ENCODE peak calls at places on chromosomes 5 and 9, in seven cellular contexts. C is testis, H is spleen, E is GM12892, T is GM12878, D is HCT116, W is GM12891. X is an unnamed sample.

GRCh38 chr5:178730940-178731265 is 444 bp upstream of the ZNF354A start:
- DNase-seq in C (no peak), H (no peak), E (no peak), T (no peak), D (no peak), W (no peak), X (no peak)

GRCh38 chr9:114072181-114073140 is 5.6 kb downstream of the AMBP start:
- DNase-seq in C (peak), H (peak), E (no peak), T (no peak), D (no peak), W (no peak), X (no peak)

GRCh38 chr5:135441256-135441915 is 5.8 kb downstream of the DCANP1 start:
- DNase-seq in C (peak), H (no peak), E (no peak), T (no peak), D (no peak), W (no peak), X (no peak)

GRCh38 chr5:53560028-53560427 is 411 bp upstream of the NDUFS4 start:
- DNase-seq in C (no peak), H (no peak), E (no peak), T (peak), D (no peak), W (no peak), X (no peak)

GRCh38 chr9:214488-215448 is at the start of gene DOCK8:
- DNase-seq in C (peak), H (peak), E (peak), T (no peak), D (peak), W (peak), X (peak)

GRCh38 chr9:13140843-13141592 is 138.5 kb downstream of the MPDZ start:
- DNase-seq in C (peak), H (no peak), E (no peak), T (no peak), D (no peak), W (no peak), X (no peak)

GRCh38 chr9:83932001-83932400 is 10.8 kb upstream of the KIF27 start:
- DNase-seq in C (no peak), H (no peak), E (no peak), T (no peak), D (no peak), W (no peak), X (no peak)

GRCh38 chr5:74294231-74294705 is 346.3 kb downstream of the ENC1 start:
- DNase-seq in C (peak), H (no peak), E (peak), T (peak), D (no peak), W (peak), X (no peak)

GRCh38 chr5:138213161-138214029 is at the start of gene CDC23:
- DNase-seq in C (peak), H (peak), E (peak), T (peak), D (peak), W (peak), X (peak)
- TF ChIP-seq POLR2A in C (peak), H (no peak), E (peak), T (peak), D (peak), W (peak), X (peak)

DNA sequence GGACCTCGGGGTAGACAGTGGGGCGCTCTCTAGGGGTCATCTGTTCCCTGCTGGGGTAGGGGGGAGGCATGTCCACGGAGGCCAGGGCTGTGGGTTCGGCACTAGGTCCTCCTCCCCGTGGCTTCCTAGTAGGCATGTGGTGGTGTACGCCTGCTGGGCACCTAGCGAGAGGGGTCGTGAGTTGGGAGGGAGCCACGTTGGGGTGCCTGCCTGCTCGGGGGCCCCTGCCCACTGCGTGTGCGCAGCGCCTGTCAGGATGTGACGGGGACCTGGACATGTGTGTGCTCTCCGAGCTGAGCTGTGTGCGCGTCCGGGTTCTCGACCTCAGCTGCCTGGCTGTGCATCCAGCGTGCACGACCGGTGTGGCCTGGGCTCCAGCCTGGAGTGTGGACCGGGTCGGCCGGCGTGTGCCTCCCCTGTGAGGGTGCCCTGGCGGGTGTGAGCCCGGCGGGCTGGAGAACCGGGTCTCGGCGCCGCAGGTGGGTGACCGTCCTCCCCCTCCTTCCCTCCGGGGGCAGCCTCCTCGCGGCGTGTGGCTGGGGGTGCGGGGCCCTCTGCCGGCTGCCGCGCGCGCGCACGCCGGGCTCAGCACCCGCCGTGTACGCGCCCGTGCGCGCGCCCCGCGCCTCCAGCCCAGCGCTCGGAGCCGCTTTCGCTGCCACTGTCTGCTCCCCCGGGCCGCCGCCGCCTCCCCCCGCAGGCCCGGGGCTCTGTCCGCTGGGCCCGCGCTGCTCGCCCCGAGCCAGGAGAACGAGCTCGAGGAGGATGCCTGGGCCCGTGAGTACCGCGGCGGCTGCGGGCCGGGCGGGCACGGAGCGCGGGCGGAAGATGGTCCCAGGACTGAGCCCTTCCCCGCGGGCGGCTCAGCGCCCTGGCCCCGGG is at the start of gene PRR7:
- DNase-seq in C (peak), H (peak), E (peak), T (no peak), D (no peak), W (peak), X (peak)
- TF ChIP-seq POLR2A in C (no peak), H (no peak), E (peak), T (no peak), D (no peak), W (peak), X (peak)

DNA sequence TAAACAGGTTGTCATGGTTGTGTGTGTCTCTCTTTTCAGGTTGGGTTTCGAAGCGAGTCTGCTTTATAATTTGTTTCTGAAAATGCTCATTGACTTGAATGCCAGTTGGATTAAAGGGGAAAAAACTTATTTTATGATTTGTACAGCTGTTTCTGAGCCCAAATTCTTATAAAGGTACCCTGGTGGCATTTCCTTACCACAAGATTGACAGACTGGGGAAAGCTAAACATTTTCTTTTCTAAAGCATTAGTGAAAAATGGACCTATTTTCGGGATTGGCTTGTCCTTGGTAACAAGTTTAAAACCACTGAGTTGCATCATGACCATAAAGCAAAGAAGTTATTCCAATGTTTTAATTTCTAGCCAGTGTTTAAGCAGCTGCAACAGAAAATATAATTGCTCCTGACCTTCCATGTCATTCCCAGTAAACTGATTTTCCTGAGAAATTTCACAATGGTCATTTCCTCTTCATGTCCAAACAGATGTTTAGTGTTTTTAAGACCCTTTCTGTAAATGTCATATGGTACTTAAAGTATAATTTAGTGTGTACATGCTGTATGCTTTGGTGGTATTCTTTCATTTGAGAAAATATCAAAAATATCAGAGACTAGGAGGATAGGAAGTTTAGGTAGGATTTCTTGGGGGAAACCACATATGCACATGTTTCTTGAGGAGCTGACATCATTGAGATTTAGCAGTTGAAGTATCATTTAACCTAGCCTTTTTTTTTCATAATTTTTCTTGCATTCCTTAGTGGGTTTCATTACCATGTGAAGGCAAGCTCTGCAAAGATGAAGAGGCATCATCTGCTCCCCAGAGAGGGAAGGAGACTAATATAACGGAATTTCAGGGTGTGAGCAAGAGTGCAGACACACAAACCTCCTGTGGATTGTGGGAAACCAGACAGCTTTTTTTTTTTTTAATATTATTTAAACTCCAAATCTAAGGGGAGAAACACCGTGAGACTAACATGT is 667.1 kb upstream of the RGMB start:
- DNase-seq in C (no peak), H (no peak), E (no peak), T (no peak), D (no peak), W (no peak), X (no peak)
- TF ChIP-seq POLR2A in C (no peak), H (no peak), E (no peak), T (no peak), D (no peak), W (no peak), X (no peak)

DNA sequence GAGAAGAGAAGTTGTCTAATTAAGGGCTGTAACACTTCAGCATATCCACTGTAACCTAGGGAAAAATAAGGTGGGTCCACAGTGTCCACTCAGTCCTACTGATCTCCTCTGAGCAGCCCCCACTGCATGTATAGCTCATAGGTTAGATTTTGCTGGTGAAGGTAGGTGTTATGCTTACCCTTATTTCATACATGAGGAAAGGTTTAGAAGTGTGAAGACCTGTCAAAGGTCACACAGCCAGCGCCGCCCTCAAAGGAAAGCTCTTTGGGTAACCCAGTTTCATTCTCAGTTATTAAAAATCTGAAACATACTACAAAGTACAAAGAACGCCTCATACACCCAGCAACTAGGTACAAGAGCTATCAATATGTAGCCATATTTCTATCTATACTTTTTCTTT is 87.2 kb downstream of the TLE4 start:
- DNase-seq in C (no peak), H (no peak), E (no peak), T (no peak), D (no peak), W (no peak), X (no peak)
- TF ChIP-seq POLR2A in C (no peak), H (no peak), E (no peak), T (no peak), D (no peak), W (no peak), X (no peak)

DNA sequence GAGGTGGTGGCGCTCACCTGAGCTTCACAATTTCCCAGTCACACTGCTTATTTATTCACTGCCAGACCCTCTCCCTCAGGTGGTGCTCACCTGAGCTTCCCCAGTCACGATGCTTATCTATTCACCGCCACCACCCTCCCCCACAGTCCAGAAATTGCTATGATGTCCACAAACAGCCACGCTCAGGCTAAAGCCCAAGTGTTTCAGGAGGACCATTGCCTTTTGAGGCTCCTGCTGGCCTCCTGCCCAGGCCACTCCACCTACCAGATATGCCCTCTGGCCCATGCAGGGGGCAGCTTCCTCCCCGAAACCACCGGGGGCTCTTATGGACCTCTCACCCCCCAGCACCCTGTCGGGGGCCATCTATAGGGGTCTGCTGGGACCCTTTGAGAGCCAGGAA is 4.6 kb downstream of the PDLIM7 start:
- DNase-seq in C (no peak), H (no peak), E (no peak), T (no peak), D (no peak), W (no peak), X (no peak)
- TF ChIP-seq POLR2A in C (no peak), H (no peak), E (peak), T (no peak), D (no peak), W (no peak), X (no peak)

GRCh38 chr9:137042751-137043727 is 2.9 kb downstream of the NPDC1 start:
- DNase-seq in C (no peak), H (no peak), E (no peak), T (no peak), D (no peak), W (no peak), X (no peak)
- TF ChIP-seq POLR2A in C (no peak), H (no peak), E (no peak), T (no peak), D (no peak), W (no peak), X (no peak)

DNA sequence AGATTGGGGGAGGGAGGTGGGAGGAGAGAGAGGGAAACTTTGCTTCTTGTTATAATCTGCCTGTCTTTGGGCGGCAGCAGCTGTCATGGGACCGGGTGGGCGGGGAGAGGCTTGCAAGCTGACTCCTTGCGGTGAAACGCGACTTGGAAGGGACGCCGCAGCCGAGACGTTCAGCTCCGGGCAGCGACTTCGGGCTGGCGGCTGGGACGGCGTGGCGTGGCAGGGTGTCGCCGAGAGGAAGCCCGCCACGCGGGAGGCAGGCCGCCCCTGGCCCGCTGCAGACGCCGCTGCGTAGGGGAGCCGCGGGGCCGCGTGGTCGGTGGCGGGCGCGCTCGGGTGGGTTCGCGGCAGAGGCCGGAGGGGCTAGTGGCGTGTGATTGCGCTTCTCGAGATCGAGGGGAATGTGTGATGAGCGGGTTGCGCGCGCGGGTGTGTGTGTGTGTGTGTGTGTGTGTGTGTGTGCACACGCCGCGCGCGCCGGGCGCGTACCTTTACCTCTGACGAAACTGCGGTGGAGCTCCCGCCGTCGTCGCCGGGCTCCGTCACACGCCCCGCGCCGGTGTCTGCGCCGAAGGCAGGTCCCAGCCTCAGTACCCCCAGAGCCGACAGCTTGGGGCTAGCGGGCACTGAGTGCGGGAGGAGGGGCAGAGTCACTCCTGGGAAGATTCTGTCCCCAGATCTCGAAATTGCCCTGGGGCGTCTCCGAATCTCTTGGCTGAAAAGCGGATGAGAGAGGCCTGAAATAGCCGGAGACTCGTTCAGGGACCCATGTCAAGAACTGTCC is 1.7 kb downstream of the PPARGC1B start:
- DNase-seq in C (peak), H (peak), E (peak), T (peak), D (peak), W (peak), X (peak)
- TF ChIP-seq POLR2A in C (no peak), H (no peak), E (peak), T (peak), D (no peak), W (peak), X (no peak)

GRCh38 chr5:11247224-11247623 is 486.2 kb upstream of the DAP start:
- DNase-seq in C (no peak), H (no peak), E (no peak), T (no peak), D (no peak), W (no peak), X (no peak)
- TF ChIP-seq POLR2A in C (no peak), H (no peak), E (no peak), T (no peak), D (no peak), W (no peak), X (no peak)

DNA sequence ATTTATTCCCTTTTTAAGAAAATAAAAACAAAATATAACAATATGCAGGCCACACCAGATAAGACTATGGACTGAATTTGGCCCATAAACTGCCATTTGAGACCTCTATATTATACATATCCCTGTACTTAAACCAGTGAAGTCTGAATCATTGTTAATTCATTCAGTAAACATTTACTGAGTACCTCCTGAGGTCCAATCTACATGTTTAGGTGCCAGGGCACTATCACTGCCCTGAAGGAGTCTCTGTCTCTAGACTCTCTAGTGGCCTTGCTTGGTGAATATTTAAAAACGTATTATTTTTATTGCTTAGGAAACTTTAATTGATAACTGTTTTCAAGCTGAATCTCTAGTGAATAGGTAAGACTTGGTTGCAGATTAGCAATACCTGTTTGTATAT is 74.7 kb upstream of the ELL2 start:
- DNase-seq in C (no peak), H (no peak), E (no peak), T (no peak), D (no peak), W (no peak), X (no peak)
- TF ChIP-seq POLR2A in C (no peak), H (no peak), E (no peak), T (no peak), D (no peak), W (no peak), X (no peak)

DNA sequence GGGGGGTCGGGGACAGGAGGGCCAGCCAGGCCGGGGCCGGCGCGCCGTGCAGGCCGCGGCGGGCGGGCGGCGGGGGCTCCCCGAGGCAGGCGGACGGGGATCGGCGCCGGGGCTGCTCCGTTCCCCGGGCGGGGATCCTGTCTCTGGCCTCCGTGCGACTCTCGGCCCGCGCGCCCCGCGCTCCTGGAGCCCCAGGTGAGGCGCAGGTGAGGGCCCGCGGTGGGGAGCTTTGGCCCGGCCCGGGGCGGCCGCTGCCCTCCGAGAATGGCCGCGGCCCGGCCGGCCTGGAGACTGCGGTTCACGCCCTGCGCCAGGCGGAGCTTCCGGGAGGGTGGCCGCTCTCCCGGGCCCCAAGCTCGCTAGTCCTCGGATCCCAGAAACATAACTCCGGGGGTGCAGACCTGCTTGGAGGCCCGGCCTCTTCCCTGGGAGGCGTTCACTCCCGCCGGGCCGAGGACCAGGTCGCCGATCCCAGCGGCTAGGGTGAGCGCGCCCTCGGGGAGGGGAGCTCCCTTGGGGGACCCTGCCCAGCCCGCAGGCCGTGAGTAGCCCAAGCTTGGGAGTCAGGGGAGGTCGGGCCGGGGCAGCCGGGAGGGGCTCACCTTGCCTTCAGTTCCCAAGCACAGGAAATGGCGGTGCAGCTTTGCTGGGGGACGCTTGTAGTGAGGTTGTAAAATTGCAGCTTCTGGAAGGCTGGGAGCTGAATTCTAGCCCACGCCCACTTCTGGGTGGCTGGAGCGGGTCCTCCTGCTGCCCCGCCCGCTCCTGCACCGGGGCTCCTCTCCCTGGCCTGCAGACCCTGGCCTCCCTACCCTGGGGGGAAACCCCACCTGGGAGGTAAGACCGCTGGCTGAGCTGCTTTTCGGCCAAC is 724 bp downstream of the PPP1R26 start:
- DNase-seq in C (peak), H (peak), E (no peak), T (no peak), D (no peak), W (no peak), X (peak)
- TF ChIP-seq POLR2A in C (no peak), H (no peak), E (no peak), T (no peak), D (peak), W (no peak), X (no peak)